ENCODE peak calls at places on chromosomes 13 and 19, in seven cellular contexts. One of them, this sample, is unnamed.

GRCh38 chr19:57110592-57111328 is 9.0 kb upstream of the USP29 start:
- DNase-seq in mucosa of descending colon: no peak
- DNase-seq in lower leg skin: no peak
- DNase-seq in CD8-positive, alpha-beta T cell: no peak
- DNase-seq in AG09319: no peak
- DNase-seq in omental fat pad: no peak
- DNase-seq in Peyer's patch: no peak
- DNase-seq in this sample: no peak

GRCh38 chr19:610801-611505 is 21.3 kb downstream of the HCN2 start:
- DNase-seq in omental fat pad: no peak
- DNase-seq in AG09319: no peak
- DNase-seq in CD8-positive, alpha-beta T cell: no peak
- DNase-seq in lower leg skin: no peak
- DNase-seq in mucosa of descending colon: no peak
- DNase-seq in Peyer's patch: peak; percentile 72
- DNase-seq in this sample: no peak

GRCh38 chr19:52533901-52534300 is 6.4 kb downstream of the ZNF808 start:
- DNase-seq in omental fat pad: no peak
- DNase-seq in lower leg skin: no peak
- DNase-seq in AG09319: no peak
- DNase-seq in CD8-positive, alpha-beta T cell: no peak
- DNase-seq in Peyer's patch: no peak
- DNase-seq in mucosa of descending colon: no peak
- DNase-seq in this sample: no peak

GRCh38 chr19:38742296-38742695 is 2.0 kb downstream of the CAPN12 start:
- DNase-seq in CD8-positive, alpha-beta T cell: no peak
- DNase-seq in Peyer's patch: no peak
- DNase-seq in omental fat pad: no peak
- DNase-seq in AG09319: no peak
- DNase-seq in mucosa of descending colon: no peak
- DNase-seq in lower leg skin: no peak
- DNase-seq in this sample: no peak

GRCh38 chr19:44647144-44647543 is 3.4 kb downstream of the PVR start:
- DNase-seq in Peyer's patch: no peak
- DNase-seq in CD8-positive, alpha-beta T cell: no peak
- DNase-seq in AG09319: no peak
- DNase-seq in omental fat pad: no peak
- DNase-seq in mucosa of descending colon: no peak
- DNase-seq in lower leg skin: no peak
- DNase-seq in this sample: no peak

GRCh38 chr19:49331616-49332055 is 3.6 kb upstream of the CD37 start:
- DNase-seq in CD8-positive, alpha-beta T cell: no peak
- DNase-seq in omental fat pad: no peak
- DNase-seq in mucosa of descending colon: no peak
- DNase-seq in lower leg skin: no peak
- DNase-seq in AG09319: no peak
- DNase-seq in Peyer's patch: peak; percentile 72
- DNase-seq in this sample: no peak

GRCh38 chr13:113140677-113141590 is 17.5 kb upstream of the PROZ start:
- DNase-seq in lower leg skin: no peak
- DNase-seq in omental fat pad: no peak
- DNase-seq in AG09319: no peak
- DNase-seq in Peyer's patch: no peak
- DNase-seq in CD8-positive, alpha-beta T cell: no peak
- DNase-seq in mucosa of descending colon: no peak
- DNase-seq in this sample: no peak

GRCh38 chr13:99313473-99313872 is 6.3 kb upstream of the GPR183 start:
- DNase-seq in Peyer's patch: no peak
- DNase-seq in mucosa of descending colon: no peak
- DNase-seq in AG09319: no peak
- DNase-seq in CD8-positive, alpha-beta T cell: no peak
- DNase-seq in lower leg skin: no peak
- DNase-seq in omental fat pad: no peak
- DNase-seq in this sample: no peak

GRCh38 chr19:57406516-57407123 is 4.3 kb upstream of the ZNF17 start:
- DNase-seq in omental fat pad: peak; percentile 25
- DNase-seq in lower leg skin: peak; percentile 29
- DNase-seq in mucosa of descending colon: peak; percentile 74
- DNase-seq in CD8-positive, alpha-beta T cell: peak; percentile 50
- DNase-seq in AG09319: no peak
- DNase-seq in Peyer's patch: peak; percentile 70
- DNase-seq in this sample: peak; percentile 56

GRCh38 chr13:107866666-107867623 is 348.4 kb downstream of the LIG4 start:
- DNase-seq in CD8-positive, alpha-beta T cell: no peak
- DNase-seq in lower leg skin: no peak
- DNase-seq in omental fat pad: no peak
- DNase-seq in mucosa of descending colon: no peak
- DNase-seq in AG09319: no peak
- DNase-seq in Peyer's patch: no peak
- DNase-seq in this sample: no peak

GRCh38 chr13:26420282-26420960 is 137.1 kb upstream of the WASF3 start:
- DNase-seq in mucosa of descending colon: no peak
- DNase-seq in AG09319: no peak
- DNase-seq in lower leg skin: no peak
- DNase-seq in omental fat pad: no peak
- DNase-seq in CD8-positive, alpha-beta T cell: no peak
- DNase-seq in Peyer's patch: no peak
- DNase-seq in this sample: no peak

GRCh38 chr13:112188298-112188610 is 121.3 kb downstream of the SOX1 start:
- DNase-seq in CD8-positive, alpha-beta T cell: no peak
- DNase-seq in Peyer's patch: no peak
- DNase-seq in AG09319: no peak
- DNase-seq in mucosa of descending colon: no peak
- DNase-seq in omental fat pad: no peak
- DNase-seq in lower leg skin: no peak
- DNase-seq in this sample: no peak

GRCh38 chr13:36921902-36922301 is 1.9 kb upstream of the SMAD9 start:
- DNase-seq in Peyer's patch: no peak
- DNase-seq in CD8-positive, alpha-beta T cell: no peak
- DNase-seq in lower leg skin: no peak
- DNase-seq in omental fat pad: no peak
- DNase-seq in AG09319: no peak
- DNase-seq in mucosa of descending colon: no peak
- DNase-seq in this sample: no peak

GRCh38 chr13:48233886-48234488 is 981 bp downstream of the ITM2B start:
- DNase-seq in lower leg skin: no peak
- DNase-seq in CD8-positive, alpha-beta T cell: no peak
- DNase-seq in Peyer's patch: no peak
- DNase-seq in omental fat pad: no peak
- DNase-seq in AG09319: no peak
- DNase-seq in mucosa of descending colon: no peak
- DNase-seq in this sample: no peak

GRCh38 chr13:59166174-59166573 is 997.6 kb downstream of the DIAPH3 start:
- DNase-seq in AG09319: no peak
- DNase-seq in omental fat pad: no peak
- DNase-seq in mucosa of descending colon: no peak
- DNase-seq in lower leg skin: no peak
- DNase-seq in CD8-positive, alpha-beta T cell: no peak
- DNase-seq in Peyer's patch: no peak
- DNase-seq in this sample: no peak

GRCh38 chr13:79648191-79648590 is 167.2 kb downstream of the NDFIP2 start:
- DNase-seq in Peyer's patch: no peak
- DNase-seq in CD8-positive, alpha-beta T cell: no peak
- DNase-seq in mucosa of descending colon: no peak
- DNase-seq in AG09319: no peak
- DNase-seq in omental fat pad: no peak
- DNase-seq in lower leg skin: no peak
- DNase-seq in this sample: no peak

DNA sequence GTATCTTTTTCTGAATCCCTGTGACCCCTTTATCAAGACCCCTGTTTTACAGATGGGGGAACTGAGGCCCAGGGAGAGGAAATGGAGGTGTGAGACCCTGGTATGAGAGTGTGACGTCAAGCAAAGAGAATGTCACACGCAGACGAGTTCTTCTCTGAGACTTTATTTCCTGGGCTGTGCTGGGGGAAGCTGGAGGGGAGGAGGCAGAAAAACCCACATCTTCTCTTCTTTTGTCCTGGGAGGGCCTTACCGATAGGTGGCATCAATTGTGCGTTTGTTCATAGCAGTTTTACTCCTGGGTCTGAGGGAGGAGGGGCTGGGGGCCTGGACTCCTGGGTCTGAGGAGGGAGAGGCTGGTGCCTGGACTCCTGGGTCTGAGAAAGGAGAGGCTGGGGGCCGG is 4.9 kb upstream of the KLK15 start:
- DNase-seq in Peyer's patch: no peak
- DNase-seq in mucosa of descending colon: no peak
- DNase-seq in lower leg skin: no peak
- DNase-seq in CD8-positive, alpha-beta T cell: no peak
- DNase-seq in AG09319: no peak
- DNase-seq in omental fat pad: no peak
- DNase-seq in this sample: no peak
- TF ChIP-seq CTCF in Peyer's patch: no peak
- TF ChIP-seq CTCF in mucosa of descending colon: no peak
- TF ChIP-seq CTCF in lower leg skin: no peak
- TF ChIP-seq CTCF in CD8-positive, alpha-beta T cell: no peak
- TF ChIP-seq CTCF in AG09319: no peak
- TF ChIP-seq CTCF in omental fat pad: no peak
- TF ChIP-seq CTCF in this sample: no peak

DNA sequence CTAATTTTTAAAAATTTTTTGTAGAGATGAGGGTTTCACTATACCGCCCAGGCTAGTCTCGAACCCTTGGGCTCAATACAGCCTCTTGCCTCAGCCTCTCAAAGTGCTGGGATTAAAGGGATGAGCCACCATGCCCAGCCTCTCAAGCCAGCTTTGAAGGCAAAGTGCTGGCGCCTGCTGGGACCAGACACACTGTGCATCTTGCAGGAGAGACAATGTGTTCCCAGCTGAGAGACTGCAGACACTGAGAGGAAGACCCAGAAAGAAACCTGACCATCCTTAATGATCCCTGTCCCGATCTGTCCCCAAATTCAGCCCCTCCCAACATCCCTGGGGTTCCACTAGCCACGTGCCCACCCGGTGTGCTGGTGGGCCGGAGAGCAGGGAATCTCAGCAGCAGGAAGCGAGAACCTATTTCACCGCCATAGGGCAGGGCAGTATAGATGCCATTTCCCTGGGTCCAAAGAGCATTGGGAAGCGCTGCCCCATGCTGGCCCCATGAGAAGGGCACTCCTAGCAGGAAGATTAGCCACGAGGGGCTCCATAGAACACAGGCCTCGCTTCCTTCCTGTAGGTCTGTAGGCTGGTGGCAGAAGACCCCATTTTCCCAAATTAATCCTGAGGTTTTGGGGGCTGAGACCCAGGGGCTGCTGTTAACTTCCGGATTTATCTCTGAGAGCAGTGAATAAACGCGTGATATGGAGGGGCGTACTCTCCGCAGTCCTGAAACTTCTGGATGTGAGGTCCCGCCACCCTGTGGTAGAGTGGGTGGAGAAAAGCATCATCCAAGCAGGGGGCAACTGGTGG is 968 bp downstream of the RAVER1 start:
- DNase-seq in mucosa of descending colon: peak; percentile 71
- DNase-seq in CD8-positive, alpha-beta T cell: no peak
- DNase-seq in AG09319: no peak
- DNase-seq in lower leg skin: no peak
- DNase-seq in Peyer's patch: no peak
- DNase-seq in omental fat pad: no peak
- DNase-seq in this sample: no peak
- TF ChIP-seq CTCF in mucosa of descending colon: no peak
- TF ChIP-seq CTCF in CD8-positive, alpha-beta T cell: no peak
- TF ChIP-seq CTCF in AG09319: peak; percentile 12
- TF ChIP-seq CTCF in lower leg skin: no peak
- TF ChIP-seq CTCF in Peyer's patch: no peak
- TF ChIP-seq CTCF in omental fat pad: no peak
- TF ChIP-seq CTCF in this sample: no peak

DNA sequence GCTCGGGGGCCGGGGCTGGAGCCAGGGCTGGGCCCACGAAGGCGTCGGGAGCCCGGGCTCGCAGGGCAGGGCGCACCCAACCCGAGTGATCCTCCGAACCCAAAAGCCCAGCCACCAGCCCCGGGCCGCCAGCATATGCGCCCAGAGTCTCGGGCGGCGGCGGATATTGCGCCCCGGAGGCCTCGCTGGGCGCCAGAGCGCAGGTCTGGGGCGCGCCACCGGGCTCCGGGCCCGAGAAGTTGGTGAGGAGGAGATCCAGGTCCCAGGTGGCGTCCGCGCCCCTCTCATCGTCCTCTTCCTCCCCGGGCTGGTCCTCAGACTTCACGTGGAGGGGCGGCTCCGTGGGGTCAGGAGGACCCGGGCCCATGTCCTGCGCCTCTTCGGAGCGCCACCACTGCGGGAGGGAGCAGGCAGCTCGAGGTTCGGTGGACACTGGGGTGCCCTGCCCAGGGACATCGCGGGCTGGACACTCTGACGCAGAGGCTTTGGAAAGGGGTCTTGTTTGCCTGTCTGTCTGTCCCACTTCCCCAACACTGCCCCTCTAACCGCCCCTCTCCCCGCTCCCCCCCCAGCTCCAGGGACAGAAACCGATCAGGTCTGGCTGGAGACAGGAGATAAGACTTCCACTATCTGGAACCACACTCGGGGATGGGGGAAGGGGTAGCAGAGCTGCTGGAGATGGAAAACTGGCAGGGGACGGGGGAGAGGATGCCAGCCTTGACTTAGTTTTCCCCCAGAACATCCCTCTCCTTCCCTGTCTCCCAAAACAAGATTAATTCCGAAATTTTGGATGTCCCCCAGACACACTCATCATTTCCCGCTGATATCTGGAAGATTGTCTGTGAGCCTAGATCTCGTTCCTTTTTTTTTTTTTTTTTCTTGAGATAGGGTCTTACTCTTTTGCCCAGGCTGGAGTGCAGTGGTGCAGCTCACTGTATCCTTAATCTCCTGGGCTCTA is 973 bp downstream of the KLF1 start:
- DNase-seq in AG09319: no peak
- DNase-seq in omental fat pad: no peak
- DNase-seq in lower leg skin: no peak
- DNase-seq in Peyer's patch: no peak
- DNase-seq in CD8-positive, alpha-beta T cell: no peak
- DNase-seq in mucosa of descending colon: no peak
- DNase-seq in this sample: no peak
- TF ChIP-seq CTCF in AG09319: no peak
- TF ChIP-seq CTCF in omental fat pad: no peak
- TF ChIP-seq CTCF in lower leg skin: no peak
- TF ChIP-seq CTCF in Peyer's patch: no peak
- TF ChIP-seq CTCF in CD8-positive, alpha-beta T cell: no peak
- TF ChIP-seq CTCF in mucosa of descending colon: no peak
- TF ChIP-seq CTCF in this sample: no peak

DNA sequence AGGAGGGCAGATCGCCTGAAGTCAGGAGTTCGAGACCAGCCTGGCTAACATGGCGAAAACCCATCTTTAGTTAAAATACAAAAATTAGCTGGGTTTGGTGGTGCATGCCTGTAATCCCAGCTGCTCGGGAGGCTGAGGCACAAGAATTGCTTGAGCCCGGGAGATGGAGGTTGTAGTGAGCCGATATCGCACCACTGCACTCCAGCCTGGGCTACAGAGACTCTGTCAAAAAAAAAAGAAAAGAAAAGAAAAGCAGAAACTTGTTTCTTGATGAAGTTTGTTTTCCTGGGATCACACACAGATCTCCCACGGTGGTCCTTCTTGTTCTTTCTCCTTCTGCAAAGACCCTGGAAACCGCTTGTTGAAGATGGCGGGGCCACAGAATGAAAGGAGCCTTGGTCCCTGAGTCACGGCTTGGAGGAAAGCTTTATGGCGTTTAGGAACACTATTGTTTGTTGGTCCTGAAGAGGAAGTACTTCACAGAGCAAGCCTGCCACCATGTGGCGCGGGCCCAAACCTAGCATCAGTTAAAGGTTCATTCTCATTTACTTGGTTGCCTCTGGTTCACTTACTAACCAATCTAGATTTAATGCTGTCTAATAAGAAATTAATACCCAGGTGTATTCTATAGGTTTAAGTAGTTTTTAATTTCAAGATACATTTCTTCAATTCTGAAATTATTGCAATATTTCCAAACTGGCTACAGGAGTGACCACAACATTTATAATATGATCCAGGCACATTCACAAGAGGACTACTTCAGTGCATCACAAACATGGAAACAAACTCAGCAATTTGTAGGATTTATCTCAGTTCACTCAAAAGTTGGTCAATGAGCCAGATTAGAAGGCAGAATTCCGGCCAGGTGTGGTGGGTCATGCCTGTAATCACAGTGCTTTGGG is 21.3 kb upstream of the ARL11 start:
- DNase-seq in omental fat pad: peak; percentile 66
- DNase-seq in lower leg skin: peak; percentile 87
- DNase-seq in mucosa of descending colon: peak; percentile 87
- DNase-seq in AG09319: peak; percentile 73
- DNase-seq in Peyer's patch: peak; percentile 82
- DNase-seq in CD8-positive, alpha-beta T cell: peak; percentile 56
- DNase-seq in this sample: peak; percentile 69
- TF ChIP-seq CTCF in omental fat pad: peak; percentile 24
- TF ChIP-seq CTCF in lower leg skin: no peak
- TF ChIP-seq CTCF in mucosa of descending colon: peak; percentile 50
- TF ChIP-seq CTCF in AG09319: peak; percentile 86
- TF ChIP-seq CTCF in Peyer's patch: peak; percentile 37
- TF ChIP-seq CTCF in CD8-positive, alpha-beta T cell: peak; percentile 70
- TF ChIP-seq CTCF in this sample: peak; percentile 71